ENCODE peak calls at places on chromosomes 1 and 21, in seven cellular contexts. One of them, this sample, is unnamed.

GRCh38 chr21:15062566-15062965 is 2.2 kb downstream of the NRIP1 start:
- DNase-seq in IMR-90: no peak
- DNase-seq in colonic mucosa: no peak
- DNase-seq in left ventricle myocardium inferior: no peak
- DNase-seq in pancreas: no peak
- DNase-seq in esophagus muscularis mucosa: no peak
- DNase-seq in uterus: no peak
- DNase-seq in this sample: no peak

GRCh38 chr1:67060811-67061218 is 6.9 kb upstream of the SLC35D1 start:
- DNase-seq in esophagus muscularis mucosa: no peak
- DNase-seq in left ventricle myocardium inferior: no peak
- DNase-seq in pancreas: no peak
- DNase-seq in uterus: no peak
- DNase-seq in colonic mucosa: no peak
- DNase-seq in IMR-90: peak
- DNase-seq in this sample: peak

GRCh38 chr1:11129649-11130048 is 30.0 kb upstream of the EXOSC10 start:
- DNase-seq in left ventricle myocardium inferior: no peak
- DNase-seq in colonic mucosa: no peak
- DNase-seq in uterus: no peak
- DNase-seq in pancreas: no peak
- DNase-seq in esophagus muscularis mucosa: no peak
- DNase-seq in IMR-90: no peak
- DNase-seq in this sample: no peak

GRCh38 chr1:159869173-159869572 is 6.7 kb upstream of the VSIG8 start:
- DNase-seq in esophagus muscularis mucosa: no peak
- DNase-seq in pancreas: no peak
- DNase-seq in IMR-90: peak
- DNase-seq in colonic mucosa: no peak
- DNase-seq in uterus: no peak
- DNase-seq in left ventricle myocardium inferior: no peak
- DNase-seq in this sample: peak

GRCh38 chr1:47207811-47208373 is 18.1 kb upstream of the PDZK1IP1 start:
- DNase-seq in IMR-90: no peak
- DNase-seq in uterus: no peak
- DNase-seq in left ventricle myocardium inferior: no peak
- DNase-seq in pancreas: no peak
- DNase-seq in esophagus muscularis mucosa: no peak
- DNase-seq in colonic mucosa: no peak
- DNase-seq in this sample: no peak

GRCh38 chr1:89607888-89608626 is 24.9 kb upstream of the LRRC8C start:
- DNase-seq in left ventricle myocardium inferior: peak
- DNase-seq in IMR-90: peak
- DNase-seq in uterus: no peak
- DNase-seq in esophagus muscularis mucosa: no peak
- DNase-seq in pancreas: no peak
- DNase-seq in colonic mucosa: no peak
- DNase-seq in this sample: no peak

GRCh38 chr1:226406401-226406881 is 1.5 kb downstream of the PARP1 start:
- DNase-seq in left ventricle myocardium inferior: no peak
- DNase-seq in esophagus muscularis mucosa: no peak
- DNase-seq in IMR-90: peak
- DNase-seq in uterus: no peak
- DNase-seq in pancreas: no peak
- DNase-seq in colonic mucosa: no peak
- DNase-seq in this sample: peak

GRCh38 chr1:34858901-34859441 is 578 bp downstream of the SMIM12 start:
- DNase-seq in IMR-90: peak
- DNase-seq in uterus: peak
- DNase-seq in left ventricle myocardium inferior: no peak
- DNase-seq in esophagus muscularis mucosa: no peak
- DNase-seq in pancreas: no peak
- DNase-seq in colonic mucosa: peak
- DNase-seq in this sample: no peak

GRCh38 chr1:234613128-234613875 is 3.3 kb upstream of the IRF2BP2 start:
- DNase-seq in IMR-90: peak
- DNase-seq in uterus: no peak
- DNase-seq in pancreas: no peak
- DNase-seq in colonic mucosa: no peak
- DNase-seq in left ventricle myocardium inferior: no peak
- DNase-seq in esophagus muscularis mucosa: peak
- DNase-seq in this sample: no peak

GRCh38 chr1:28323720-28324119 is 5.1 kb upstream of the MED18 start:
- DNase-seq in pancreas: no peak
- DNase-seq in uterus: no peak
- DNase-seq in IMR-90: no peak
- DNase-seq in esophagus muscularis mucosa: no peak
- DNase-seq in colonic mucosa: no peak
- DNase-seq in left ventricle myocardium inferior: no peak
- DNase-seq in this sample: no peak

GRCh38 chr1:28329395-28330153 is 734 bp downstream of the MED18 start:
- DNase-seq in esophagus muscularis mucosa: no peak
- DNase-seq in uterus: peak
- DNase-seq in colonic mucosa: peak
- DNase-seq in IMR-90: peak
- DNase-seq in left ventricle myocardium inferior: no peak
- DNase-seq in pancreas: peak
- DNase-seq in this sample: no peak

GRCh38 chr1:28328228-28328648 is 602 bp upstream of the MED18 start:
- DNase-seq in esophagus muscularis mucosa: no peak
- DNase-seq in IMR-90: no peak
- DNase-seq in colonic mucosa: no peak
- DNase-seq in pancreas: no peak
- DNase-seq in uterus: no peak
- DNase-seq in left ventricle myocardium inferior: no peak
- DNase-seq in this sample: no peak

GRCh38 chr1:28326505-28326904 is 2.3 kb upstream of the MED18 start:
- DNase-seq in left ventricle myocardium inferior: no peak
- DNase-seq in esophagus muscularis mucosa: no peak
- DNase-seq in IMR-90: no peak
- DNase-seq in pancreas: no peak
- DNase-seq in colonic mucosa: no peak
- DNase-seq in uterus: no peak
- DNase-seq in this sample: no peak

GRCh38 chr1:28326980-28327379 is 1.9 kb upstream of the MED18 start:
- DNase-seq in IMR-90: peak
- DNase-seq in esophagus muscularis mucosa: no peak
- DNase-seq in colonic mucosa: no peak
- DNase-seq in pancreas: no peak
- DNase-seq in uterus: no peak
- DNase-seq in left ventricle myocardium inferior: no peak
- DNase-seq in this sample: peak
- H3K27ac ChIP-seq in IMR-90: no peak
- H3K27ac ChIP-seq in esophagus muscularis mucosa: no peak
- H3K27ac ChIP-seq in colonic mucosa: peak
- H3K27ac ChIP-seq in pancreas: no peak
- H3K27ac ChIP-seq in uterus: no peak
- H3K27ac ChIP-seq in left ventricle myocardium inferior: no peak
- H3K27ac ChIP-seq in this sample: peak

DNA sequence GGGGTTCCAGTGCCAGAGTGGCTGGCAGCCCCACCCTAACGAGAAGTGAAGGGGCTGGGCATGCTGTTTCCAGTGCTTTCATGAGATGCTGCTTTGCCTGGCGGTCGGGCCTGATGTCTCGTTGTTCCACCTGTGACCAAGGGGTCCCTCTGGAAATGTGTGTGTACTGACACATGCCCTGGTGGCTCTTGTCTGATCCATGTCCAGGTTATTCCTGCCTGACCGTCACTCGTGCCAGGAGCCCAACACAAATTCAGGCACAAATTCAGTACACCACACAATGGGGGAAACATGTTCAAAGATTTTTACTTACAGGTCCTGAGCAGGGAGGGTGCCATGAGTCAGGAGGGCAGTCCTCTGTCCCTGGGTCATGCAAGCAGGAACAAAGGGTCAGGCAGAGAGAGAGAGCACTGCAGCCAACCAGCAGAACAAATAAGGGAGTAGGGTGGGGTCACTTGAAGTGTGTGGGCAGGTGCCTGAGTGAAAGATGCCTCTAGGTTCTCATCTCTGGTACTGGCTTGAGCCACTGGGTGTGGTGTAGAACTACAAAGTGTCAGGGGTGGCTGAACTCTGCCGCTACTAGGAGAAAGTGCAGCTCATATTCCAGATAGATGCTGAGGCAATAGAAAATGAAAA is 76.4 kb downstream of the ADARB1 start:
- DNase-seq in pancreas: no peak
- DNase-seq in esophagus muscularis mucosa: no peak
- DNase-seq in IMR-90: no peak
- DNase-seq in uterus: no peak
- DNase-seq in left ventricle myocardium inferior: no peak
- DNase-seq in colonic mucosa: peak
- DNase-seq in this sample: no peak
- H3K27ac ChIP-seq in pancreas: no peak
- H3K27ac ChIP-seq in esophagus muscularis mucosa: peak
- H3K27ac ChIP-seq in IMR-90: no peak
- H3K27ac ChIP-seq in uterus: no peak
- H3K27ac ChIP-seq in left ventricle myocardium inferior: no peak
- H3K27ac ChIP-seq in colonic mucosa: no peak
- H3K27ac ChIP-seq in this sample: no peak

DNA sequence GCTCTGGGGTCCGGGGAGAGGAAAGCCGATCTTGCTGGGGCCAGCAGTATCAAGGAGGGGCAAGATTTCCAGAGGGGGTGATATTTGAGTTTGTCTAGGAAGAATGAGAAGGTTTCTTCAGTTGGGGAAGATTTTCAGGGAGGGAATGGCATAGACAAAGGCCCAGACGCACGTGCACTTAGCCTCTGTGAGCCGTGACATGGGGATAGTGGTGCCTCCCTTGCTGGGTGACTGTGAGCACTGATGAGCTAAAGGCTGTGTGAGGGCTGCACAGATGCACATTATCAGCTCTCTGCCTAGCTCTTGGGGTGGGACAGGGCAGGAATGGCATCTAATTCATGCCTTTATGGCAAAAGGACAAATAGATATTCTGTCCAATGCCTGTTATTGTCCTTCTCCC is 1.8 kb downstream of the CDCP2 start:
- DNase-seq in colonic mucosa: no peak
- DNase-seq in uterus: no peak
- DNase-seq in left ventricle myocardium inferior: no peak
- DNase-seq in IMR-90: no peak
- DNase-seq in pancreas: no peak
- DNase-seq in esophagus muscularis mucosa: no peak
- DNase-seq in this sample: no peak
- H3K27ac ChIP-seq in colonic mucosa: no peak
- H3K27ac ChIP-seq in uterus: no peak
- H3K27ac ChIP-seq in left ventricle myocardium inferior: no peak
- H3K27ac ChIP-seq in IMR-90: no peak
- H3K27ac ChIP-seq in pancreas: no peak
- H3K27ac ChIP-seq in esophagus muscularis mucosa: no peak
- H3K27ac ChIP-seq in this sample: no peak

GRCh38 chr1:205951746-205952145 is 8.5 kb upstream of the SLC26A9 start:
- DNase-seq in left ventricle myocardium inferior: no peak
- DNase-seq in colonic mucosa: no peak
- DNase-seq in uterus: no peak
- DNase-seq in esophagus muscularis mucosa: no peak
- DNase-seq in pancreas: no peak
- DNase-seq in IMR-90: no peak
- DNase-seq in this sample: no peak
- H3K27ac ChIP-seq in left ventricle myocardium inferior: no peak
- H3K27ac ChIP-seq in colonic mucosa: no peak
- H3K27ac ChIP-seq in uterus: no peak
- H3K27ac ChIP-seq in esophagus muscularis mucosa: no peak
- H3K27ac ChIP-seq in pancreas: no peak
- H3K27ac ChIP-seq in IMR-90: no peak
- H3K27ac ChIP-seq in this sample: peak

GRCh38 chr1:161706116-161706482 is 930 bp upstream of the FCRLA start:
- DNase-seq in pancreas: no peak
- DNase-seq in esophagus muscularis mucosa: no peak
- DNase-seq in uterus: no peak
- DNase-seq in colonic mucosa: no peak
- DNase-seq in IMR-90: peak
- DNase-seq in left ventricle myocardium inferior: no peak
- DNase-seq in this sample: no peak
- H3K27ac ChIP-seq in pancreas: no peak
- H3K27ac ChIP-seq in esophagus muscularis mucosa: peak
- H3K27ac ChIP-seq in uterus: no peak
- H3K27ac ChIP-seq in colonic mucosa: no peak
- H3K27ac ChIP-seq in IMR-90: peak
- H3K27ac ChIP-seq in left ventricle myocardium inferior: peak
- H3K27ac ChIP-seq in this sample: peak

DNA sequence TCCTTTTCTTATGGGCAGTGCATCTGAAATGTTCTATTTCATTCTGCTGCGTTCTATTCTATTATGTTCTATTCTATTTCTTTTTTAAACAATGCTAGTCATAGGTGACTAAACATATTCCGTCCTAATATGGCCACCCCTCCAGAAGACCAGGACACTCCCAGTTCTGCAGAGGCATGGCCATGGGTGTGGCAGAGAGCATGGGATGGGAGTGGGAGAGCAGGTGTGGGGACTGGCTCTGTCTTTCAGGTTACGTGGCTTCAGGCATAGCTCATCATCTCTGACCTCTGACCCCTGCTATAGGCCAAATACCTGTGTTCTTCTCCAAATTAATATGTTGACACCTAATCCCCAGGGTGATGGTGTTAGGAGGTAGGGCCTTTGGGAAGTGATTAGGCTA is 33.4 kb upstream of the TLR5 start:
- DNase-seq in IMR-90: no peak
- DNase-seq in left ventricle myocardium inferior: no peak
- DNase-seq in pancreas: no peak
- DNase-seq in colonic mucosa: no peak
- DNase-seq in esophagus muscularis mucosa: no peak
- DNase-seq in uterus: no peak
- DNase-seq in this sample: no peak
- H3K27ac ChIP-seq in IMR-90: no peak
- H3K27ac ChIP-seq in left ventricle myocardium inferior: no peak
- H3K27ac ChIP-seq in pancreas: no peak
- H3K27ac ChIP-seq in colonic mucosa: no peak
- H3K27ac ChIP-seq in esophagus muscularis mucosa: no peak
- H3K27ac ChIP-seq in uterus: no peak
- H3K27ac ChIP-seq in this sample: no peak

DNA sequence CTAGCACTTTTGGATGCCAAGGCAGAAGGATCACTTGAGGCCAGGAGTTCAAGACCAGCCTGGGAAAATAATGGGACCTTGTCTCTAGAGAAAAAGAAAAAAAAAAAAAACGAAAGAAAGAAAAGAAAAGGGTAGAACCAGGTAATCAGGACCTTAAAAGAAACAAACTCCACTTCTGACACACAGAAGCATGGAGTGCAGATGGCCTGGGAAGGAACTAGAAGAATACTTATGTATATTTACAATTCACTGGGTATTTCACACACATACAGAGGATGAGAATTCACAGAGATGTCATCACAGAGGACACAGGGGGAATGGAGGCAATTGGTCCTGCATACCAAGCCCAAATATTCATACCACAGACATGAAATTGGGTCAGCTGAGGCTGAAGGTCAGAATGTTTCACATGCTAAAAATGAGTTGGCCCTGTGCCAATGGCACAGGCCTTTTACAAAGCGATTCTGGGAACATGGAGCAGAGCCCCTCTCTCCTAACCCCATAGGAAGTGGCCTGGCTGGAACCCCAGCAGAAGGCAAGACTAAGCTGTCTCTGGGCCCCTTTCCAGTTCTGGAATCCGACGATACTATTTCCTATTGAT is 4.4 kb downstream of the B4GALT3 start:
- DNase-seq in colonic mucosa: no peak
- DNase-seq in uterus: peak
- DNase-seq in esophagus muscularis mucosa: no peak
- DNase-seq in left ventricle myocardium inferior: no peak
- DNase-seq in IMR-90: peak
- DNase-seq in pancreas: no peak
- DNase-seq in this sample: no peak
- H3K27ac ChIP-seq in colonic mucosa: no peak
- H3K27ac ChIP-seq in uterus: peak
- H3K27ac ChIP-seq in esophagus muscularis mucosa: peak
- H3K27ac ChIP-seq in left ventricle myocardium inferior: peak
- H3K27ac ChIP-seq in IMR-90: peak
- H3K27ac ChIP-seq in pancreas: no peak
- H3K27ac ChIP-seq in this sample: no peak